ENCODE peak calls at places on chromosomes 3 and 15, in four cellular contexts. F, O, W and M are unnamed samples.

GRCh38 chr3:8595252-8595934 is 49.2 kb downstream of the SSUH2 start:
- DNase-seq in F (no peak), O (no peak), W (no peak), M (no peak)

GRCh38 chr3:124504332-124505059 is 225.8 kb upstream of the UMPS start:
- DNase-seq in F (no peak), W (no peak), O (no peak), M (no peak)

GRCh38 chr3:40899286-40899712 is 300.0 kb upstream of the CTNNB1 start:
- DNase-seq in F (no peak), O (peak; percentile 17), W (no peak), M (no peak)

GRCh38 chr15:42128476-42128875 is 28.0 kb downstream of the PLA2G4F start:
- DNase-seq in F (no peak), W (no peak), O (no peak), M (no peak)

GRCh38 chr3:16112910-16113504 is 61.5 kb upstream of the GALNT15 start:
- DNase-seq in W (no peak), O (no peak), F (no peak), M (no peak)

GRCh38 chr3:108091498-108092259 is 848 bp upstream of the CD47 start:
- DNase-seq in F (no peak), O (no peak), W (no peak), M (no peak)

GRCh38 chr3:112930771-112931170 is 44.1 kb downstream of the CD200R1 start:
- DNase-seq in W (no peak), F (no peak), O (no peak), M (no peak)

GRCh38 chr3:40628984-40629383 is 104.2 kb downstream of the ZNF621 start:
- DNase-seq in W (no peak), O (no peak), F (no peak), M (no peak)

GRCh38 chr3:100002599-100003350 is 111.5 kb downstream of the FILIP1L start:
- DNase-seq in O (peak; percentile 91), F (no peak), W (peak; percentile 40), M (no peak)

GRCh38 chr15:70251246-70251990 is 153.7 kb upstream of the TLE3 start:
- DNase-seq in F (no peak), W (no peak), O (no peak), M (no peak)

GRCh38 chr15:25347707-25348106 is 91.1 kb downstream of the UBE3A start:
- DNase-seq in O (no peak), F (no peak), W (no peak), M (no peak)

GRCh38 chr3:63043631-63044030 is 168.4 kb upstream of the CADPS start:
- DNase-seq in F (no peak), O (no peak), W (peak; percentile 0), M (no peak)

GRCh38 chr3:189300345-189300744 is 128.6 kb downstream of the TPRG1 start:
- DNase-seq in F (no peak), O (no peak), W (no peak), M (no peak)

GRCh38 chr15:57485869-57486268 is 105.8 kb upstream of the MYZAP start:
- DNase-seq in F (no peak), O (peak; percentile 81), W (no peak), M (no peak)

GRCh38 chr3:54344601-54345216 is 222.4 kb downstream of the CACNA2D3 start:
- DNase-seq in F (no peak), O (no peak), W (no peak), M (no peak)

GRCh38 chr3:126432361-126432760 is 37.7 kb downstream of the CFAP100 start:
- DNase-seq in F (no peak), W (no peak), O (no peak), M (no peak)

GRCh38 chr3:114756506-114757279 is 390.4 kb downstream of the ZBTB20 start:
- DNase-seq in F (no peak), O (no peak), W (no peak), M (no peak)

DNA sequence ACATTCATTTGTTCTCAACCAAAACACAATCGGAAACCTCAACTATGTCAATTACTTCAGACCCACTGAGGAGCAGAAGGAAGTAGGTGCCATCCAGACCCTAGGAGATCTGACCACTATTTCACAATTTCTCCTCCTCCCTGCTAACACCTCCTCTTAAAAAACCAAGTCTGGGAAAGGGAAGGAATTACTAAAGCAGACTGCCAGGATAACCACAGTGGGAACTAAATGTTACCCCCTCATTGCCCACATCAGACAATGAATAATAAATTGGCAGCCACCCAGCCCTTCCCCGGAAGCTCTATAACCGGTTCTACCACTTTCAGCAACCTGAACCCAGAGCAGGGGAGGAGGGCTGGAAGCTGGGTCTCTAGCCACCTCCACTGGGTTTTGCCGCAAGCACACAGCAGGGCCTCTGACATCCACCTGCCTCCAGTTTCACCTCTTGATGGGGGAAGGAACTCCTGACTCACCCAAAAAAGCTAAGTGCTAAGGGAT is 17.6 kb downstream of the C15orf62 start:
- DNase-seq in W (no peak), F (no peak), O (no peak), M (no peak)
- TF ChIP-seq MXI1 in W (no peak), F (no peak), O (no peak), M (no peak)

DNA sequence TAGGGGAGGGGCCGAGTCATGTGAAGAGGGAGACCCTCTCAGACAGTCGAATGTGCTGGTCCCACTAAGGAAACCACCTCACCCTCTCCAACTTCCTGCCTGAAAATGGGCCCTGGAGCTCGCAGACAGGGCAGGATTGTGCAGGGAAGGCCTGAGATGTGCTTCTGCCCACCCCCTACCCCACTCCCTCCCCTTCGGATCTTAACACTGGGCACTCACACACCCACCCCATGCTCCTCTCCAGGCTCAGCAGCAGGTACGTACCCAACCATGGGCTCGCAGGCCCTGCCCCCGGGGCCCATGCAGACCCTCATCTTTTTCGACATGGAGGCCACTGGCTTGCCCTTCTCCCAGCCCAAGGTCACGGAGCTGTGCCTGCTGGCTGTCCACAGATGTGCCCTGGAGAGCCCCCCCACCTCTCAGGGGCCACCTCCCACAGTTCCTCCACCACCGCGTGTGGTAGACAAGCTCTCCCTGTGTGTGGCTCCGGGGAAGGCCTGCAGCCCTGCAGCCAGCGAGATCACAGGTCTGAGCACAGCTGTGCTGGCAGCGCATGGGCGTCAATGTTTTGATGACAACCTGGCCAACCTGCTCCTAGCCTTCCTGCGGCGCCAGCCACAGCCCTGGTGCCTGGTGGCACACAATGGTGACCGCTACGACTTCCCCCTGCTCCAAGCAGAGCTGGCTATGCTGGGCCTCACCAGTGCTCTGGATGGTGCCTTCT is 20.0 kb downstream of the ATRIP start:
- DNase-seq in W (no peak), O (no peak), F (peak; percentile 50), M (no peak)
- TF ChIP-seq SIN3A in W (no peak), O (no peak), F (no peak), M (no peak)

DNA sequence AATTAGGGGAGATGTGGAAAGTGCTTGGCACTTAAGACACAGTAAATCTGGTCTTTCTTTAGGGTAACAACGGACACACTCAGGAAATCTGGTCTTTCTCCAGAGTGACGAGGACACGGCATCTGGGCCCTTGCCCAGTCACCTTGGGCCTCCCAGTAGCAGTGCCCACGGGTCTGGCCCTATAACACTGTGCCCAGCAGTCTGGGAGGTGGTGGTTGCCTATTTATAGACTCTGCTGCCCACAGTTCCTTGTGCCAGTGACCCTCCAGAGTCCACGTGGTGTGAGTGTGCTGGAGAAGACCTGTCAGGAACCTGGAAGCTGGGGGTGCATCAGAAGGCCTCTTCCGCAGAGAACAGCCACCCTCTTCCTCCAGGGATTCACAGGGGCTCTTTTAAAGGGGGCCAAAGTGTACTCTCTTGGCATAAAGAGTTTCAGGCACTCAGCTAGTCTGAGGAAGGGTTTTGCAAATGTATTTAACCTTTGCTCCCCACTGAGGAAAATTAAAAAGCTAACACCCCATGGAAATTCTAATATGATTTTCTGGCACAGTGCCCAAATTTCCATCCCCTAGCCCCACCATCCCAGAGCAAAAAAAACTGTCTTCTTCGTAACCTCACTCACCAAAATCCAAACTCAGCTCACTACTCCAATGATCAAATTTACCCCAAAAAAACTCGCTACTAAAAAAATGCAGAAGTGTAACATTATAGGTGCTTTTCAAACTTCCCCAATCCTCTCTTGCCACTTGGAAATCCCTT is 15.4 kb downstream of the WNT5A start:
- DNase-seq in O (no peak), W (no peak), F (no peak), M (no peak)
- TF ChIP-seq MXI1 in O (no peak), W (no peak), F (no peak), M (no peak)

DNA sequence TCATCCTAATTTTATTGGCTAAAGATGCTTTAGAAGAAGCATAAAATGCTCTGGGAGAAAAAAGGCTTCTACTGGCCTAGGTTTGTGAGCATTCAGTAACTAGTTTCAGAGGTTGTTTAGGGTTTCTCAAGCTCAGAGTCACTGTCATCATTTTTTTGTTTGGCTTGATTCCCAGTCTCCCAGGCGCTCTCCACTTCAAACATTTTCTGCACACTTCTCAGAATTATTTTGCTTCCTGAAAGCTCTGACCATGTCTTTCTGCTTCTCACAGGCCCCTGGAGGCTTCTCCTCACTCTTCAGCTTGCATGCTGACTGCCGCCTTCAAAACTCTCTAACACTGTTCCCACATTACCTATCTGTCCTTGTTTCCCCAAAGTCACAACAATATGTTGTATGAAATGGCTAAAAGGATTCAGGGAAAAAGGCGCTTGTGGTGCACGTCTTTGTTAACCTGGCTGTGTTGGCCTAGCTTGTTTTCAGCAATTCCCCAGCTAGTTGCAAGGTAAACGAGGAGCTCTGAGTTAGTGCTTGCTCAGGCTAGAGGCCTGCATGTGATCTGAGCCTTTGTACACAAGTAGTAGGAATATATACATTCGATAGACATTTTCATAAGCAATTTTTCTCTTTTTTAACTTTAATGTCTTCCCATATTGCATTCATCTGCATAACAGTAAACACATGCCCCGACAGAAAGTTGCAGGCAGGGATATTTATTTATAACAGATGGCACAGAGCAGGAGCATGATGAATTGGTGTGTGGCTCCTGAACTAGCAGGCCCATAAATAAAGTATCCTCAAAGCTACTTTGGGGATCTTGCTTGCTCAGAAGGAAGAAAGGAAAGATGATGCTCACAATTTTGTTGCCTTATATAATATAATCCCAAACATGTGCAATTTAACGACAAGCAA is 129.2 kb upstream of the DPH6 start:
- DNase-seq in F (peak; percentile 42), O (no peak), W (peak; percentile 63), M (peak; percentile 12)
- TF ChIP-seq SIN3A in F (no peak), O (no peak), W (no peak), M (no peak)

GRCh38 chr3:129356756-129357425 is 71.5 kb downstream of the EFCAB12 start:
- DNase-seq in F (no peak), W (no peak), O (no peak), M (no peak)
- TF ChIP-seq MXI1 in F (no peak), W (no peak), O (no peak), M (no peak)